ENCODE peak calls at places on chromosomes 16 and 17, in seven cellular contexts. E, C, W, A, B, M and U are unnamed samples.

GRCh38 chr16:16857603-16858283 is 478.8 kb downstream of the NPIPA7 start:
- DNase-seq in E (no peak), C (peak; percentile 36), W (no peak), A (no peak), B (no peak), M (no peak), U (peak; percentile 28)

GRCh38 chr17:17414316-17414937 is 62.4 kb upstream of the MED9 start:
- DNase-seq in E (no peak), C (no peak), W (no peak), A (peak; percentile 70), B (no peak), M (no peak), U (peak; percentile 95)

GRCh38 chr17:47288531-47289116 is 35.0 kb downstream of the ITGB3 start:
- DNase-seq in E (no peak), C (no peak), W (no peak), A (no peak), B (no peak), M (no peak), U (peak; percentile 35)

GRCh38 chr17:34306466-34306865 is 12.8 kb upstream of the CCL8 start:
- DNase-seq in E (no peak), C (peak; percentile 37), W (peak; percentile 80), A (peak; percentile 10), B (peak; percentile 35), M (no peak), U (peak; percentile 82)

GRCh38 chr17:72189781-72190593 is 69.2 kb downstream of the SOX9 start:
- DNase-seq in E (no peak), C (no peak), W (no peak), A (no peak), B (no peak), M (no peak), U (no peak)

GRCh38 chr16:89349947-89350633 is 132.6 kb downstream of the ZNF778 start:
- DNase-seq in E (no peak), C (no peak), W (no peak), A (no peak), B (no peak), M (no peak), U (no peak)

GRCh38 chr17:16477255-16477654 is 14.7 kb downstream of the LRRC75A start:
- DNase-seq in E (peak; percentile 29), C (peak; percentile 63), W (no peak), A (peak; percentile 75), B (no peak), M (no peak), U (peak; percentile 93)

GRCh38 chr17:69406906-69407305 is 7.6 kb upstream of the MAP2K6 start:
- DNase-seq in E (no peak), C (no peak), W (no peak), A (peak; percentile 55), B (no peak), M (no peak), U (peak; percentile 63)

GRCh38 chr17:73269791-73270190 is 8.1 kb upstream of the CPSF4L start:
- DNase-seq in E (no peak), C (no peak), W (no peak), A (no peak), B (no peak), M (no peak), U (no peak)

GRCh38 chr17:77594416-77595209 is 363.9 kb upstream of the TNRC6C start:
- DNase-seq in E (no peak), C (no peak), W (no peak), A (no peak), B (no peak), M (no peak), U (no peak)

GRCh38 chr17:51764387-51764971 is 394.0 kb downstream of the CA10 start:
- DNase-seq in E (peak; percentile 68), C (peak; percentile 82), W (peak; percentile 87), A (peak; percentile 84), B (peak; percentile 84), M (peak; percentile 63), U (peak; percentile 66)

GRCh38 chr16:87241135-87241771 is 75.9 kb downstream of the C16orf95 start:
- DNase-seq in E (no peak), C (no peak), W (no peak), A (no peak), B (no peak), M (no peak), U (no peak)

GRCh38 chr16:77376358-77376757 is 58.5 kb downstream of the ADAMTS18 start:
- DNase-seq in E (no peak), C (no peak), W (peak; percentile 75), A (no peak), B (no peak), M (no peak), U (peak; percentile 22)

GRCh38 chr17:63496663-63497400 is 20.0 kb downstream of the ACE start:
- DNase-seq in E (no peak), C (no peak), W (no peak), A (no peak), B (no peak), M (no peak), U (no peak)

GRCh38 chr17:72635034-72635654 is 457.3 kb downstream of the SLC39A11 start:
- DNase-seq in E (no peak), C (no peak), W (no peak), A (peak; percentile 53), B (no peak), M (no peak), U (no peak)

GRCh38 chr17:10697092-10698081 is at the start of the genes ADPRM and SCO1:
- DNase-seq in E (peak; percentile 80), C (peak; percentile 97), W (peak; percentile 99), A (peak; percentile 90), B (peak; percentile 98), M (peak; percentile 96), U (peak; percentile 98)

GRCh38 chr17:74452027-74452840 is 14.2 kb upstream of the CD300A start:
- DNase-seq in E (no peak), C (no peak), W (no peak), A (no peak), B (no peak), M (no peak), U (peak; percentile 30)

GRCh38 chr17:78535285-78536197 is 41.7 kb downstream of the DNAH17 start:
- DNase-seq in E (no peak), C (no peak), W (no peak), A (peak; percentile 98), B (no peak), M (no peak), U (no peak)

GRCh38 chr17:80986046-80986445 is 5.6 kb upstream of the CHMP6 start:
- DNase-seq in E (no peak), C (no peak), W (no peak), A (no peak), B (no peak), M (no peak), U (no peak)

GRCh38 chr17:80983545-80983944 is 8.1 kb upstream of the CHMP6 start:
- DNase-seq in E (no peak), C (no peak), W (no peak), A (no peak), B (no peak), M (no peak), U (no peak)

GRCh38 chr17:80982426-80982974 is 9.1 kb upstream of the CHMP6 start:
- DNase-seq in E (no peak), C (no peak), W (no peak), A (no peak), B (no peak), M (no peak), U (no peak)

GRCh38 chr17:80986816-80987480 is 4.7 kb upstream of the CHMP6 start:
- DNase-seq in E (no peak), C (no peak), W (no peak), A (no peak), B (no peak), M (no peak), U (no peak)

DNA sequence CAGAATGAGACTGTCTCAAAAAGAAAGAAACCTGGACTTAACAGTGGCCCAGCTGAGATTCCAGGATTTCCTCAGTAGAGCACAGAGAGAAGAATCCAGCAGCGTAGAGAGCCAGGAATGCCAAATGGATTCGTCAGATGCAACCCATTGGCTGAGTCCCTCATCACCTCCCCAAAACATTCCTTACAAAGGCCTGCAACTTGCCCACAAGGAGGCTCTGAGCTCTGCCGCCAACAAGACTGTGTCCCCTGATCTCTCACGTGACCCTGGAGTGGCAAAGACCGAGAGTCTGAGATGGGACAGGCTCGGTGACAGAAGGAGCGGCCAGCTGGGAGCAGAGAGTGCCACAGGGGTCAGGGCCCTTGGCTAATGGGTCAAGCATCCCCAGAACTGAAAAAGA is 6.9 kb upstream of the CHMP6 start:
- DNase-seq in E (peak; percentile 88), C (peak; percentile 58), W (peak; percentile 83), A (no peak), B (peak; percentile 74), M (no peak), U (peak; percentile 97)
- TF ChIP-seq EZH2phosphoT487 in E (no peak), C (no peak), W (no peak), A (no peak), B (no peak), M (no peak), U (no peak)

GRCh38 chr17:5033352-5034015 is 1.7 kb downstream of the SLC52A1 start:
- DNase-seq in E (no peak), C (no peak), W (peak; percentile 46), A (no peak), B (no peak), M (no peak), U (no peak)
- TF ChIP-seq EZH2 in E (no peak), C (no peak), W (no peak), A (no peak), B (no peak), M (no peak), U (no peak)

DNA sequence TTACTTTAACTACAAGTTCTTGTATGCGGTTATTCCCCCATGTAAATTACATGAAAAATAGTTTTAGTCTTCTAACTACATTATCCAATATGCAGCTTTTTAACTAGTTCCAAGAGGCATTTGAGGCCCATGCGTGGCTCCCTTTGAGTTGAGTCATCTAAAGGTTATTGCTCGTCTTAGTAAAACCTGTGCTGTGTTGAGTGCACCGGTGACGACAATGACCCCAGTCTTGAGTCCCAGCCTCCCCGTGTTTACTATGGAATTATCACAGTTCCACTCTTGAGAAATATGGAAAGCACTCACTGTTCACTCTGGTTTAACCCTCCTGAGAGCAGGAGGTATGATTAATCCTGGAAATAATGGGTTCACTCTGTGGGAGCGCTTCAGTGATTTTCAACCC is 119.2 kb downstream of the PITPNC1 start:
- DNase-seq in E (no peak), C (peak; percentile 34), W (no peak), A (no peak), B (no peak), M (no peak), U (no peak)
- TF ChIP-seq EZH2phosphoT487 in E (no peak), C (no peak), W (no peak), A (no peak), B (no peak), M (no peak), U (no peak)

GRCh38 chr16:56981729-56982271 is 7.6 kb upstream of the NLRC5 start:
- DNase-seq in E (no peak), C (no peak), W (no peak), A (no peak), B (no peak), M (no peak), U (no peak)
- TF ChIP-seq EZH2 in E (no peak), C (no peak), W (no peak), A (no peak), B (no peak), M (no peak), U (no peak)